ENCODE peak calls at places on chromosomes 11 and 22, in eight cellular contexts. U is fibroblast of lung; E is cardiac muscle cell; D is MM.1S; V is PC-3; S is GM23338; X is CD8-positive, alpha-beta T cell; Z is ovary. J is an unnamed sample. For H3K4me1, the result is how much of the 10 kb centered on the place peaks cover.

GRCh38 chr11:111978028-111978771 is 41.1 kb downstream of the DIXDC1 start:
- DNase-seq in U (peak), E (peak), D (no peak), V (peak), S (peak), X (no peak), Z (peak), J (no peak)

GRCh38 chr22:48644997-48645396 is 1182.7 kb downstream of the BRD1 start:
- DNase-seq in U (no peak), E (no peak), D (no peak), V (no peak), S (no peak), X (no peak), Z (no peak), J (no peak)

GRCh38 chr11:129643031-129643721 is 172.5 kb upstream of the TMEM45B start:
- DNase-seq in U (peak), E (no peak), D (no peak), V (peak), S (no peak), X (no peak), Z (no peak), J (no peak)

GRCh38 chr11:9448576-9449352 is 12.0 kb upstream of the ZNF143 start:
- DNase-seq in U (no peak), E (no peak), D (no peak), V (no peak), S (no peak), X (no peak), Z (no peak), J (no peak)

GRCh38 chr11:95923441-95923729 is 522 bp downstream of the MTMR2 start:
- DNase-seq in U (no peak), E (no peak), D (no peak), V (peak), S (no peak), X (peak), Z (no peak), J (no peak)

GRCh38 chr22:41491379-41492100 is 22.6 kb downstream of the ACO2 start:
- DNase-seq in U (peak), E (no peak), D (no peak), V (no peak), S (no peak), X (no peak), Z (no peak), J (no peak)

GRCh38 chr11:76217653-76218160 is 11.4 kb upstream of the WNT11 start:
- DNase-seq in U (no peak), E (no peak), D (no peak), V (no peak), S (no peak), X (no peak), Z (no peak), J (no peak)

GRCh38 chr11:42344204-42344792 is 884.8 kb upstream of the LRRC4C start:
- DNase-seq in U (no peak), E (no peak), D (no peak), V (no peak), S (no peak), X (no peak), Z (no peak), J (no peak)

GRCh38 chr11:67613960-67614715 is 7.4 kb downstream of the NDUFV1 start:
- DNase-seq in U (peak), E (peak), D (peak), V (peak), S (peak), X (peak), Z (peak), J (peak)

GRCh38 chr11:113488931-113489351 is 13.7 kb upstream of the DRD2 start:
- DNase-seq in U (no peak), E (no peak), D (no peak), V (peak), S (no peak), X (no peak), Z (no peak), J (no peak)

GRCh38 chr22:49015459-49015858 is 812.2 kb downstream of the BRD1 start:
- DNase-seq in U (no peak), E (no peak), D (no peak), V (no peak), S (no peak), X (peak), Z (peak), J (no peak)

GRCh38 chr11:9710852-9711251 is 47.0 kb downstream of the SWAP70 start:
- DNase-seq in U (no peak), E (no peak), D (no peak), V (no peak), S (no peak), X (no peak), Z (no peak), J (no peak)

GRCh38 chr22:38033522-38034277 is 23.5 kb upstream of the PICK1 start:
- DNase-seq in U (no peak), E (no peak), D (no peak), V (no peak), S (no peak), X (no peak), Z (no peak), J (no peak)

GRCh38 chr11:14584595-14584994 is 59.0 kb upstream of the PDE3B start:
- DNase-seq in U (no peak), E (peak), D (no peak), V (no peak), S (no peak), X (no peak), Z (no peak), J (peak)

GRCh38 chr11:19962795-19963163 is 197.5 kb downstream of the DBX1 start:
- DNase-seq in U (peak), E (no peak), D (no peak), V (no peak), S (no peak), X (no peak), Z (no peak), J (no peak)

GRCh38 chr11:16215352-16215751 is 141.0 kb downstream of the SOX6 start:
- DNase-seq in U (no peak), E (no peak), D (no peak), V (no peak), S (no peak), X (no peak), Z (no peak), J (no peak)

GRCh38 chr22:41915035-41915782 is at the start of gene SHISA8:
- DNase-seq in U (peak), E (peak), D (peak), V (peak), S (peak), X (peak), Z (peak), J (peak)

GRCh38 chr22:49152146-49152929 is 675.3 kb downstream of the BRD1 start:
- DNase-seq in U (no peak), E (peak), D (no peak), V (no peak), S (no peak), X (no peak), Z (no peak), J (peak)

GRCh38 chr11:62264004-62264403 is 6.0 kb upstream of the SCGB2A2 start:
- DNase-seq in U (no peak), E (no peak), D (no peak), V (peak), S (no peak), X (no peak), Z (no peak), J (no peak)

GRCh38 chr11:24389575-24389974 is 107.3 kb upstream of the LUZP2 start:
- DNase-seq in U (no peak), E (no peak), D (no peak), V (no peak), S (no peak), X (no peak), Z (no peak), J (no peak)

GRCh38 chr11:96050435-96051182 is 126.7 kb upstream of the MTMR2 start:
- DNase-seq in U (peak), E (peak), D (no peak), V (peak), S (no peak), X (no peak), Z (no peak), J (peak)

GRCh38 chr22:41951898-41952474 is at the start of gene SMIM45:
- DNase-seq in U (no peak), E (peak), D (no peak), V (no peak), S (peak), X (no peak), Z (no peak), J (no peak)

GRCh38 chr11:65352783-65353182 is 1.8 kb upstream of the TIGD3 start:
- DNase-seq in U (no peak), E (no peak), D (no peak), V (peak), S (no peak), X (no peak), Z (no peak), J (no peak)

GRCh38 chr22:43008509-43008908 is 6.4 kb downstream of the PACSIN2 start:
- DNase-seq in U (no peak), E (no peak), D (no peak), V (no peak), S (no peak), X (no peak), Z (no peak), J (no peak)

GRCh38 chr11:113645593-113646349 is 60.3 kb downstream of the TMPRSS5 start:
- DNase-seq in U (peak), E (no peak), D (no peak), V (no peak), S (no peak), X (no peak), Z (no peak), J (no peak)

GRCh38 chr11:19025799-19026406 is 34.6 kb downstream of the MRGPRX2 start:
- DNase-seq in U (peak), E (peak), D (no peak), V (peak), S (no peak), X (no peak), Z (no peak), J (peak)

GRCh38 chr11:59207988-59208432 is 4.7 kb downstream of the MPEG1 start:
- DNase-seq in U (peak), E (peak), D (peak), V (peak), S (peak), X (peak), Z (peak), J (peak)

GRCh38 chr22:19880786-19881569 is 26.3 kb upstream of the GNB1L start:
- DNase-seq in U (peak), E (peak), D (no peak), V (peak), S (peak), X (no peak), Z (peak), J (no peak)

GRCh38 chr11:80436547-80436946 is 995.7 kb upstream of the TENM4 start:
- DNase-seq in U (no peak), E (no peak), D (no peak), V (no peak), S (no peak), X (no peak), Z (no peak), J (no peak)

GRCh38 chr11:69562302-69562701 is 78.7 kb upstream of the CCND1 start:
- DNase-seq in U (no peak), E (no peak), D (no peak), V (no peak), S (no peak), X (no peak), Z (no peak), J (no peak)

GRCh38 chr11:44493383-44493782 is 72.1 kb upstream of the CD82 start:
- DNase-seq in U (no peak), E (no peak), D (no peak), V (no peak), S (no peak), X (no peak), Z (no peak), J (no peak)

GRCh38 chr11:103927535-103927934 is 108.9 kb upstream of the DDI1 start:
- DNase-seq in U (no peak), E (peak), D (peak), V (peak), S (peak), X (no peak), Z (no peak), J (no peak)

GRCh38 chr11:102914238-102915043 is 39.7 kb upstream of the MMP12 start:
- DNase-seq in U (peak), E (peak), D (peak), V (peak), S (peak), X (no peak), Z (no peak), J (peak)

GRCh38 chr22:31346733-31347250 is 646 bp upstream of the PATZ1 start:
- DNase-seq in U (peak), E (peak), D (no peak), V (peak), S (peak), X (peak), Z (peak), J (peak)

GRCh38 chr11:19237813-19238212 is 2.9 kb downstream of the E2F8 start:
- DNase-seq in U (no peak), E (no peak), D (no peak), V (no peak), S (no peak), X (no peak), Z (no peak), J (peak)

GRCh38 chr11:68757711-68758110 is 6.4 kb upstream of the TESMIN start:
- DNase-seq in U (no peak), E (no peak), D (no peak), V (no peak), S (no peak), X (no peak), Z (no peak), J (no peak)

GRCh38 chr22:25623310-25623734 is 58.8 kb downstream of the GRK3 start:
- DNase-seq in U (no peak), E (no peak), D (no peak), V (no peak), S (no peak), X (no peak), Z (no peak), J (no peak)
- H3K27ac ChIP-seq in U (no peak), E (no peak), D (no peak), V (no peak), S (peak), X (no peak), Z (no peak), J (no peak)

GRCh38 chr11:46296520-46297448 is 19.3 kb downstream of the CREB3L1 start:
- DNase-seq in U (peak), E (peak), D (no peak), V (peak), S (peak), X (no peak), Z (peak), J (no peak)

GRCh38 chr11:46295312-46295995 is 18.0 kb downstream of the CREB3L1 start:
- DNase-seq in U (peak), E (peak), D (peak), V (no peak), S (peak), X (peak), Z (peak), J (peak)

GRCh38 chr11:46294365-46295309 is 17.2 kb downstream of the CREB3L1 start:
- DNase-seq in U (peak), E (peak), D (no peak), V (peak), S (peak), X (no peak), Z (peak), J (no peak)

GRCh38 chr11:46293616-46294015 is 16.2 kb downstream of the CREB3L1 start:
- DNase-seq in U (peak), E (no peak), D (no peak), V (peak), S (no peak), X (no peak), Z (no peak), J (no peak)

DNA sequence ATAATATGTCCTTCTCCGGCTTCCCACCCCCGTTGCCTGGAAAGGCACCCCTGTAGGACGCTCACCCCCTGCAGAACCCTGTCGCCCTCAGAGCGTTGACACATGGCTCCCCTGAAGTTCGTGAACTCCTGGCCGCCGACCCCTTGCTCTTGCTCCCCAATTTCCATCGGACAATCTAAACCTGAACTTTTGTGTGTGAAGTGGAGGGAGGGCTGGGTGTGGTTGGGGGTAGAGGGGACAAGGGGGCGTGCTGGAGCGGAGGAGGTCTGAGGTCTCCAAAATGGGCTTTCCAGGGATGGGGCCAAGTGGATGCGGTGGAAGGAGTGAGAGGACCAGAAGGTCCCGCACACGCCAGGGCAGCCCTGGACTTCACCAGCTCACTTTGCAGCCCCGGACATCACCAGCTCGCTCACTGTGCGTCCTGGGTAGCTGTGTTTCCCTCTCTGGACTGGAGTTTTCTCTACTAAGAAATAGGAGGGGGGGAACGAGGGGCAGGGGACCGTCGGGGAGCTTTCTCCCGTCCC is 18.6 kb downstream of the CREB3L1 start:
- DNase-seq in U (no peak), E (no peak), D (no peak), V (no peak), S (no peak), X (no peak), Z (no peak), J (no peak)
- H3K4me3 ChIP-seq in U (peak), E (peak), D (peak), V (no peak), S (peak), X (peak), Z (peak), J (no peak)

DNA sequence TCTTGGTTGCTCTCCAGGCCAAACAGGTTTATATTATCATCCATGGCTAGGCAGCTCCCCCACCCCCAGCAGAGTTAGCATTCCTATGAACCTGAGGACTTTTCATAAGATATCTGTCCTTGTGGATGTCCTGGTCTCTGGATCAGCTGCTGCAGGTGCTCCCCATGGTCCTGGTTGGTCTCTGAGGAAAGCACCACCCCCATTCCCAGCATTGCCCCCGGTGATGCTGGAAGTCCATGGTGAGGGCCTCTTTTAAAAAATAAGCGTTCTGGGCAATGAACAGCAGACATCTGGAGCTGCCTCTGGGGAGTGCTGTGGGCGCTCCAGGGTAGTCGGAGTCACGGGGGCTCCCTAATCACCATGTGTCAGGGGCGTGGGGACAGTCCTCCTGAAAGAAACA is 26.6 kb downstream of the DKK3 start:
- DNase-seq in U (no peak), E (no peak), D (no peak), V (no peak), S (no peak), X (no peak), Z (no peak), J (no peak)
- H3K4me1 ChIP-seq in U (half or more), E (under half), D (under half), V (half or more), S (under half), X (under half), Z (under half), J (under half)

DNA sequence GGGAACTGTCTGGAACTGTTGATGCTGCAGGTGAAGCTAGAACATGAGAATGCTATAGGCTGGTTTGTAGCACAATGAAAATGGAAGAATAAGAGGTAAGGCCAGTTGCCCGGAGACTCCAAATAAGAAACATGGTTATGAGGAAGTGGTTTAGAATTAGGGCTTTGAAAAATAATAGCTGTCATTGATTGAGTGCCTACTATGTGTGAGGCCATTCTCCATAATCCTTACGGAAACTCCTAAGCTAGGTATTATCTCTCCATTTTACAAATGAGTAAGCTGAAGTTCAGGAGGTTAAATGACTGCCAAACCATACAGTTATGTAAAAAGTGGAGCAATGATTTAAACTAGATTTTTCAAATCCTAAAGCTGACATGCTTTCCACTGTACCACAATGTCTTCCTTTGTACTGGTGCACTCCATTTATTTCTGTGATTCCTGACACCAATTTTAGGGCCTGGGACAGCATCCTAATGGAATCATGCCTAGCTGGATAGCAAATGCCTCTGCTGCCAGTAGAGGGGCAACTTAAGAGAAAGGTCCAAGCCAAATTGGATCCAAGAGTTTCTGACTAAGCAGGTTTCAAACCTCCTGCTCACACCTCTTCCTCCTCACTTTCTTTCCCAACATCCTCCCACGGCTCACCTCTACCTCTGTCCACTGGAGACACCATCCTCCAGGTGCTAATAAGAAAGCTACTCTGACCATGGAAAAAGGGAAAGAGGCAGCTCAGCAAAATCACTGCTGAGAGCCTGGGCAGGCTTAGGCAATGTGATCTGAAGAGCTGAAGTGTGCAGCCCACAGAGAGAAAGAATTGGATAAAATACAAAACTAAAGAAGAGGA is 46.9 kb upstream of the PICALM start:
- DNase-seq in U (peak), E (no peak), D (no peak), V (peak), S (no peak), X (no peak), Z (no peak), J (no peak)
- H3K27ac ChIP-seq in U (no peak), E (no peak), D (peak), V (peak), S (no peak), X (no peak), Z (no peak), J (no peak)

GRCh38 chr11:64292458-64293254 is 1.6 kb downstream of the KCNK4 start:
- DNase-seq in U (no peak), E (no peak), D (peak), V (no peak), S (peak), X (no peak), Z (no peak), J (no peak)
- H3K4me3 ChIP-seq in U (no peak), E (peak), D (no peak), V (no peak), S (peak), X (peak), Z (no peak), J (peak)

GRCh38 chr11:34343153-34343552 is 14.7 kb downstream of the ABTB2 start:
- DNase-seq in U (peak), E (no peak), D (no peak), V (peak), S (no peak), X (no peak), Z (no peak), J (no peak)

GRCh38 chr11:34342008-34342533 is 15.7 kb downstream of the ABTB2 start:
- DNase-seq in U (peak), E (peak), D (no peak), V (no peak), S (peak), X (no peak), Z (peak), J (peak)

GRCh38 chr11:34345012-34345804 is 12.6 kb downstream of the ABTB2 start:
- DNase-seq in U (peak), E (no peak), D (no peak), V (peak), S (no peak), X (no peak), Z (peak), J (peak)

GRCh38 chr11:34344410-34345011 is 13.3 kb downstream of the ABTB2 start:
- DNase-seq in U (no peak), E (no peak), D (no peak), V (peak), S (no peak), X (no peak), Z (no peak), J (peak)

DNA sequence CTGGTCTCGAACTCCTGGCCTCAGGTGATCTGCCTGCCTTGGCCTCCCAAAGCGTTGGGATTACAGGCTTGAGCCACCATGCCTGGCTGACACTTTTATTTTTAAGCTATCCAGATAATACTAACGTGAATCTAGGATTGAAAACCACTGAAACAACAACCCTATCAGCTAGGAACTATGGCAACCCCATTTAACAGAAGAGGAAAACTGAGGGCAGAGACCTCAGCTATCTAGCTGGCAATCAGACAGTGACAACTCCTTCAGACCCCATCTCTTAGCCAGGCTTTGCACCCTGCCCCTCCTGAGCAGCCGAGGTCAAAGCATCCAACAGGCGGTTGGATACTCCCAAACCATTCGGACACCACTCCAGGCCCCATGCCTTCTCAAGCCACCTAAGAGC is 14.1 kb downstream of the ABTB2 start:
- DNase-seq in U (no peak), E (no peak), D (no peak), V (no peak), S (no peak), X (no peak), Z (no peak), J (no peak)
- H3K4me1 ChIP-seq in U (under half), E (half or more), D (under half), V (half or more), S (under half), X (under half), Z (under half), J (under half)

GRCh38 chr11:110438017-110438416 is 8.3 kb downstream of the FDX1 start:
- DNase-seq in U (no peak), E (no peak), D (no peak), V (no peak), S (no peak), X (no peak), Z (no peak), J (no peak)
- H3K27ac ChIP-seq in U (no peak), E (no peak), D (no peak), V (no peak), S (no peak), X (no peak), Z (no peak), J (no peak)